ENCODE peak calls at places on chromosome 6, in ten cellular contexts. One of them, this sample, is unnamed.

GRCh38 chr6:4930025-4930692 is 73.7 kb downstream of the RPP40 start:
- DNase-seq in right atrium auricular region: no peak
- DNase-seq in neural crest cell: no peak
- DNase-seq in NAMALWA: no peak
- DNase-seq in psoas muscle: no peak
- DNase-seq in fibroblast of mammary gland: no peak
- DNase-seq in GM04503: no peak
- DNase-seq in hypothalamus: no peak
- DNase-seq in HEK293T: no peak
- DNase-seq in stimulated activated naive B cell treated with anti-CD40 and anti-IgM and Interleukin-4, amounts not matched to agents 10 μg/mL and 1 μg/mL and 100 μg/mL, for 72 hours: no peak
- DNase-seq in this sample: no peak

GRCh38 chr6:133888931-133889556 is at the start of gene TCF21:
- DNase-seq in right atrium auricular region: peak
- DNase-seq in neural crest cell: no peak
- DNase-seq in NAMALWA: no peak
- DNase-seq in psoas muscle: no peak
- DNase-seq in fibroblast of mammary gland: no peak
- DNase-seq in GM04503: no peak
- DNase-seq in hypothalamus: no peak
- DNase-seq in HEK293T: no peak
- DNase-seq in stimulated activated naive B cell treated with anti-CD40 and anti-IgM and Interleukin-4, amounts not matched to agents 10 μg/mL and 1 μg/mL and 100 μg/mL, for 72 hours: no peak
- DNase-seq in this sample: no peak

GRCh38 chr6:65299236-65299635 is 407.8 kb downstream of the EYS start:
- DNase-seq in right atrium auricular region: no peak
- DNase-seq in neural crest cell: no peak
- DNase-seq in NAMALWA: no peak
- DNase-seq in psoas muscle: no peak
- DNase-seq in fibroblast of mammary gland: no peak
- DNase-seq in GM04503: no peak
- DNase-seq in hypothalamus: no peak
- DNase-seq in HEK293T: no peak
- DNase-seq in stimulated activated naive B cell treated with anti-CD40 and anti-IgM and Interleukin-4, amounts not matched to agents 10 μg/mL and 1 μg/mL and 100 μg/mL, for 72 hours: no peak
- DNase-seq in this sample: no peak

GRCh38 chr6:34517966-34518365 is 38.2 kb downstream of the SPDEF start:
- DNase-seq in right atrium auricular region: no peak
- DNase-seq in neural crest cell: no peak
- DNase-seq in NAMALWA: no peak
- DNase-seq in psoas muscle: peak
- DNase-seq in fibroblast of mammary gland: no peak
- DNase-seq in GM04503: no peak
- DNase-seq in hypothalamus: no peak
- DNase-seq in HEK293T: no peak
- DNase-seq in stimulated activated naive B cell treated with anti-CD40 and anti-IgM and Interleukin-4, amounts not matched to agents 10 μg/mL and 1 μg/mL and 100 μg/mL, for 72 hours: no peak
- DNase-seq in this sample: no peak

GRCh38 chr6:112800439-112800838 is 453.3 kb downstream of the RFPL4B start:
- DNase-seq in right atrium auricular region: no peak
- DNase-seq in neural crest cell: no peak
- DNase-seq in NAMALWA: no peak
- DNase-seq in psoas muscle: no peak
- DNase-seq in fibroblast of mammary gland: no peak
- DNase-seq in GM04503: no peak
- DNase-seq in hypothalamus: no peak
- DNase-seq in HEK293T: no peak
- DNase-seq in stimulated activated naive B cell treated with anti-CD40 and anti-IgM and Interleukin-4, amounts not matched to agents 10 μg/mL and 1 μg/mL and 100 μg/mL, for 72 hours: no peak
- DNase-seq in this sample: no peak

GRCh38 chr6:75409286-75409685 is 84.3 kb downstream of the FILIP1 start:
- DNase-seq in right atrium auricular region: no peak
- DNase-seq in neural crest cell: no peak
- DNase-seq in NAMALWA: no peak
- DNase-seq in psoas muscle: no peak
- DNase-seq in fibroblast of mammary gland: peak
- DNase-seq in GM04503: no peak
- DNase-seq in hypothalamus: no peak
- DNase-seq in HEK293T: no peak
- DNase-seq in stimulated activated naive B cell treated with anti-CD40 and anti-IgM and Interleukin-4, amounts not matched to agents 10 μg/mL and 1 μg/mL and 100 μg/mL, for 72 hours: no peak
- DNase-seq in this sample: no peak

GRCh38 chr6:80319286-80319685 is 212.8 kb downstream of the BCKDHB start:
- DNase-seq in right atrium auricular region: no peak
- DNase-seq in neural crest cell: no peak
- DNase-seq in NAMALWA: no peak
- DNase-seq in psoas muscle: no peak
- DNase-seq in fibroblast of mammary gland: peak
- DNase-seq in GM04503: no peak
- DNase-seq in hypothalamus: no peak
- DNase-seq in HEK293T: no peak
- DNase-seq in stimulated activated naive B cell treated with anti-CD40 and anti-IgM and Interleukin-4, amounts not matched to agents 10 μg/mL and 1 μg/mL and 100 μg/mL, for 72 hours: no peak
- DNase-seq in this sample: no peak

GRCh38 chr6:153024401-153025017 is 22.0 kb upstream of the MTRF1L start:
- DNase-seq in right atrium auricular region: no peak
- DNase-seq in neural crest cell: peak
- DNase-seq in NAMALWA: peak
- DNase-seq in psoas muscle: no peak
- DNase-seq in fibroblast of mammary gland: peak
- DNase-seq in GM04503: no peak
- DNase-seq in hypothalamus: no peak
- DNase-seq in HEK293T: peak
- DNase-seq in stimulated activated naive B cell treated with anti-CD40 and anti-IgM and Interleukin-4, amounts not matched to agents 10 μg/mL and 1 μg/mL and 100 μg/mL, for 72 hours: peak
- DNase-seq in this sample: peak

GRCh38 chr6:44078795-44079671 is 48.2 kb downstream of the MRPL14 start:
- DNase-seq in right atrium auricular region: peak
- DNase-seq in neural crest cell: peak
- DNase-seq in NAMALWA: peak
- DNase-seq in psoas muscle: peak
- DNase-seq in fibroblast of mammary gland: peak
- DNase-seq in GM04503: no peak
- DNase-seq in hypothalamus: no peak
- DNase-seq in HEK293T: peak
- DNase-seq in stimulated activated naive B cell treated with anti-CD40 and anti-IgM and Interleukin-4, amounts not matched to agents 10 μg/mL and 1 μg/mL and 100 μg/mL, for 72 hours: peak
- DNase-seq in this sample: peak

GRCh38 chr6:123380257-123380656 is 256.5 kb downstream of the TRDN start:
- DNase-seq in right atrium auricular region: no peak
- DNase-seq in neural crest cell: peak
- DNase-seq in NAMALWA: peak
- DNase-seq in psoas muscle: no peak
- DNase-seq in fibroblast of mammary gland: peak
- DNase-seq in GM04503: no peak
- DNase-seq in hypothalamus: no peak
- DNase-seq in HEK293T: peak
- DNase-seq in stimulated activated naive B cell treated with anti-CD40 and anti-IgM and Interleukin-4, amounts not matched to agents 10 μg/mL and 1 μg/mL and 100 μg/mL, for 72 hours: no peak
- DNase-seq in this sample: no peak

GRCh38 chr6:324729-325125 is 32.4 kb downstream of the DUSP22 start:
- DNase-seq in right atrium auricular region: no peak
- DNase-seq in neural crest cell: no peak
- DNase-seq in NAMALWA: no peak
- DNase-seq in psoas muscle: no peak
- DNase-seq in fibroblast of mammary gland: no peak
- DNase-seq in GM04503: no peak
- DNase-seq in hypothalamus: no peak
- DNase-seq in HEK293T: no peak
- DNase-seq in stimulated activated naive B cell treated with anti-CD40 and anti-IgM and Interleukin-4, amounts not matched to agents 10 μg/mL and 1 μg/mL and 100 μg/mL, for 72 hours: no peak
- DNase-seq in this sample: no peak

This sample was measured in adrenal gland.